ENCODE peak calls at places on chromosomes 4 and X, in nine cellular contexts. T is K562, Y is body of pancreas, K is esophagus squamous epithelium, R is A549, C is HCT116, G is stomach, Z is transverse colon, O is uterus. S is an unnamed sample.

GRCh38 chr4:174531486-174531885 is 9.2 kb upstream of the HPGD start:
- DNase-seq in R (no peak), T (no peak), G (no peak), O (no peak), Y (no peak), K (no peak), Z (no peak), C (no peak), S (no peak)

GRCh38 chrX:9141496-9141895 is 107.6 kb upstream of the FAM9B start:
- DNase-seq in K (no peak), R (no peak), T (no peak), C (no peak), O (no peak), Y (no peak), Z (no peak), G (no peak), S (no peak)

GRCh38 chr4:41545238-41545637 is 7.3 kb downstream of the LIMCH1 start:
- DNase-seq in T (no peak), R (no peak), C (no peak), K (no peak), Y (no peak), Z (no peak), G (no peak), O (no peak), S (no peak)

GRCh38 chr4:119113033-119113655 is 22.5 kb upstream of the MYOZ2 start:
- DNase-seq in Y (no peak), Z (no peak), C (peak), T (no peak), G (no peak), K (no peak), R (peak), O (no peak), S (no peak)

GRCh38 chrX:31588355-31588754 is 516.5 kb upstream of the FTHL17 start:
- DNase-seq in O (no peak), G (no peak), T (no peak), C (no peak), Z (no peak), Y (no peak), R (no peak), K (no peak), S (no peak)

GRCh38 chr4:37392540-37393255 is 148.2 kb downstream of the NWD2 start:
- DNase-seq in Y (peak), C (peak), R (no peak), K (no peak), T (no peak), G (peak), O (no peak), Z (peak), S (no peak)

GRCh38 chr4:4417886-4418285 is 31.0 kb downstream of the NSG1 start:
- DNase-seq in Y (no peak), G (peak), T (no peak), K (no peak), O (no peak), R (no peak), Z (no peak), C (no peak), S (no peak)

GRCh38 chr4:99885063-99885664 is 9.1 kb downstream of the LAMTOR3 start:
- DNase-seq in T (peak), G (no peak), C (peak), Z (no peak), K (no peak), Y (no peak), O (no peak), R (peak), S (no peak)

GRCh38 chrX:41655631-41656030 is 33.1 kb upstream of the GPR34 start:
- DNase-seq in Z (no peak), T (no peak), O (no peak), G (no peak), Y (no peak), R (no peak), K (no peak), C (no peak), S (no peak)

GRCh38 chrX:119690921-119691716 is 1.8 kb downstream of the SEPTIN6 start:
- DNase-seq in Y (no peak), O (no peak), G (no peak), C (no peak), Z (peak), K (no peak), R (no peak), T (peak), S (no peak)

GRCh38 chr4:110195561-110196205 is 2.7 kb downstream of the ELOVL6 start:
- DNase-seq in K (no peak), T (peak), Z (no peak), R (peak), C (no peak), Y (no peak), G (no peak), O (no peak), S (no peak)

GRCh38 chr4:35754047-35754446 is 490.3 kb downstream of the ARAP2 start:
- DNase-seq in T (no peak), C (no peak), R (no peak), Y (no peak), K (no peak), Z (no peak), O (no peak), G (no peak), S (no peak)

GRCh38 chrX:65674351-65674893 is 7.0 kb downstream of the MSN start:
- DNase-seq in R (no peak), Y (no peak), T (no peak), Z (no peak), C (no peak), K (no peak), G (no peak), O (no peak), S (no peak)

GRCh38 chr4:40515398-40516293 is 114.0 kb downstream of the RBM47 start:
- DNase-seq in R (peak), O (no peak), Y (peak), Z (peak), C (no peak), T (peak), K (no peak), G (peak), S (no peak)

GRCh38 chr4:153438916-153439756 is 27.0 kb upstream of the TMEM131L start:
- DNase-seq in K (no peak), O (no peak), Z (no peak), Y (no peak), R (no peak), T (no peak), G (no peak), C (no peak), S (no peak)

GRCh38 chr4:173413043-173413442 is 14.1 kb upstream of the SCRG1 start:
- DNase-seq in Y (no peak), O (no peak), G (no peak), C (no peak), Z (peak), K (no peak), R (no peak), T (no peak), S (no peak)

GRCh38 chr4:186137193-186137792 is 32.8 kb downstream of the FAM149A start:
- DNase-seq in Z (no peak), C (peak), O (no peak), R (peak), T (no peak), G (no peak), Y (no peak), K (no peak), S (peak)

GRCh38 chr4:138405439-138405838 is 163.3 kb upstream of the SLC7A11 start:
- DNase-seq in G (no peak), R (no peak), O (no peak), Y (no peak), C (no peak), T (no peak), Z (no peak), K (no peak), S (no peak)

GRCh38 chrX:41733939-41734338 is 10.0 kb downstream of the GPR82 start:
- DNase-seq in Z (no peak), Y (no peak), R (no peak), G (no peak), C (no peak), T (no peak), K (no peak), O (no peak), S (no peak)

GRCh38 chr4:122003335-122003734 is 51.5 kb upstream of the TRPC3 start:
- DNase-seq in O (no peak), G (no peak), C (peak), Y (no peak), K (no peak), R (peak), T (peak), Z (peak), S (no peak)

GRCh38 chrX:15675490-15675921 is 10.9 kb upstream of the CLTRN start:
- DNase-seq in G (peak), Y (peak), K (peak), Z (peak), C (peak), O (no peak), R (peak), T (peak), S (peak)
- TF ChIP-seq POLR2A in G (no peak), Y (no peak), K (no peak), Z (no peak), C (no peak), O (no peak), R (peak), T (no peak), S (no peak)

GRCh38 chr4:159496248-159496647 is 393.4 kb downstream of the RAPGEF2 start:
- DNase-seq in G (no peak), T (no peak), K (no peak), C (no peak), Z (no peak), O (no peak), Y (no peak), R (no peak), S (no peak)
- TF ChIP-seq POLR2A in G (no peak), T (no peak), K (no peak), C (no peak), Z (no peak), O (no peak), Y (no peak), R (no peak), S (no peak)

GRCh38 chr4:154465085-154465484 is 26.5 kb downstream of the DCHS2 start:
- DNase-seq in Y (no peak), G (no peak), O (no peak), K (no peak), R (no peak), Z (no peak), T (peak), C (no peak), S (no peak)
- TF ChIP-seq POLR2A in Y (no peak), G (no peak), O (no peak), K (no peak), R (no peak), Z (no peak), T (no peak), C (no peak), S (no peak)

DNA sequence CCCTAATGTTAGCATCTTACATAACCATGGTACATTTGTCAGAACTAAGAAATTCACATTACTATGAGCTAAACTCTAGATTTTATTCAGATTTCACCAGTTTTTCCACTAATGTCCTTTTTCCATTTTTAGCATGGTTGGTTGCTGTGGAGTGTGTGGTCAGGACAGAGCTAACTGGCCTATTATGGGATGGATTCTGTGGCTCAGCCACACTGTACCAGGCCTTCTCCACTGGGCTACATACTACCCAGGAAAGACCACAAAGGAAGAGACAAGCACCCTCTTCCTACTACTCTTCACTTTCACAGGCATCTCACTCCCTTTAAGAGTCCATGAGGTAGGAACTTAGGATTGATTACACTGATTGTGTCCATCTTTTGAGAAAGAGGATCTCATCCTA is 67.4 kb downstream of the ZNF827 start:
- DNase-seq in Y (no peak), K (no peak), Z (no peak), T (no peak), R (no peak), G (no peak), C (no peak), O (no peak), S (no peak)
- TF ChIP-seq POLR2A in Y (no peak), K (no peak), Z (no peak), T (no peak), R (no peak), G (no peak), C (no peak), O (no peak), S (no peak)

DNA sequence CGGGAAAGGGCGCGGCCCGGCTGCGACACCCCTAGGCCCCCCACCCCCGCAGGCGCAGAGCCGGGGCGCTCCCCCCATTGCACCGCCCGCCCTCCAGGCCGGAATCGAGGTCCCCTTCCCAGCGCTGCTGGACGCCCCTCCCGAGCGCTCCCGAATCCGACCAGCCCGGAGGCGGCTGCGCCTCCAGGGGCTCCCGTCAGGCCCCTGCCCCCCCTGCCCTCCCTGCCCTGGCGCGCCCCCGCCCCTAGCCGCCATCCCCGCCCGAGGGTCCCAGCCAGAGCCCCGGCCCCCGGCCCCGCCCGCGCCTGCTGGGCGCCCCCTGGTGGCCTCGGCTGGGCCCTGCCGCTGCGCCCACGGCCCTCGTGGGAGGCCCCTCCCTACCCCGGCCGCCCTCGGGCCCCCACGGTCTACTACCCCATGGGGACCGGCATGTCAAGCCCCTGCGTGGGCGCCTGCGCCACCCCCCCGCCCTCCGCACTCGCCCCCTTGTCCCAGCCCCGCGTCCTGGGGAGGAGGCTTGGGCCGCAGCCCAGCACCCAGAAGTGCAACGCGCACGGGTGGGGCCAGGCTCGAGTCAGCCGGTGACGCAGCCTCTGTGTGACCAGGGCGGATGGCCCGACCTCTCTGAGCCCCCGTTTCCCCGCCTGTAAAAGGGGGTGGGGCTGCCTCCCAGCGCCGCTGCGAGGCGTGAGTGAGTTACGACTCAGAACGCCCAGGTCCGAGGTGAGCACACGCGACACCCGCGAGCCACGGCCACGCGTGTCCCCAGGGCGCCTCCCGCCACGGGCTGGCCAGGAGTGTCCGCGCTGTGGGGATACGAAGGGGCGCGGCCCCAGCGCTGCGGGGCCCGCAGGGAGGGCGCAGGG is 104.9 kb downstream of the FAM53A start:
- DNase-seq in T (peak), O (peak), Y (peak), G (peak), Z (peak), R (peak), K (peak), C (peak), S (no peak)
- TF ChIP-seq POLR2A in T (no peak), O (no peak), Y (no peak), G (no peak), Z (peak), R (peak), K (no peak), C (no peak), S (no peak)

DNA sequence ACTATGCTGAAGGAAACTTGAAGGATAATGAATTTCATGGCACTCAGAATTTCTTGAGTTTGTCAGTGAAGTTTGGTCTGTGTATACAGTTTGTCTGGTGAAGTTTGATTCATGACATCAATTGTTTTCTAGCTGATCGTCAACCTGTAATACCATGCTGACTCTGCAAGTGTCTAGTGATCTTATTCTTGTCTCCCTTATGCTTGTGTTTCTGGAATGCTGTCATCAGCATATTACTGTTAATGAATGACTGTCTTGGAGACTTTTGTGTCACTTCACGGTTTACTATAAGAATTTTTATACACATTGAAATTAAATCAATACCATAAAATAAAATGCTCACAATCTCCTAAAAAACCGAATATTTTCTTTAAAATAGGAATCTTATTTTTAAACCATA is 779.0 kb downstream of the CCSER1 start:
- DNase-seq in G (no peak), O (no peak), Y (no peak), Z (no peak), R (no peak), K (no peak), T (no peak), C (no peak), S (no peak)
- TF ChIP-seq POLR2A in G (no peak), O (no peak), Y (no peak), Z (no peak), R (no peak), K (no peak), T (no peak), C (no peak), S (no peak)